ENCODE peak calls at places on chromosomes 12 and 14, in five cellular contexts. F, T, N, L and P are unnamed samples.

GRCh38 chr12:11040162-11040561 is 9.0 kb upstream of the TAS2R31 start:
- DNase-seq in F (no peak), T (no peak), L (no peak), N (no peak), P (no peak)

GRCh38 chr14:95173518-95173917 is 16.2 kb upstream of the DICER1 start:
- DNase-seq in L (no peak), T (no peak), N (no peak), F (no peak), P (no peak)

GRCh38 chr14:76829650-76830421 is 3.6 kb downstream of the LRRC74A start:
- DNase-seq in F (no peak), T (peak; percentile 81), L (peak; percentile 86), N (peak; percentile 59), P (no peak)

GRCh38 chr14:88364710-88365413 is 20.6 kb upstream of the SPATA7 start:
- DNase-seq in F (no peak), N (peak; percentile 65), L (no peak), T (no peak), P (no peak)

GRCh38 chr14:96120941-96121340 is 81.8 kb downstream of the C14orf132 start:
- DNase-seq in T (no peak), L (no peak), F (no peak), N (no peak), P (no peak)

GRCh38 chr12:50799908-50800307 is 36.0 kb downstream of the ATF1 start:
- DNase-seq in T (no peak), F (no peak), L (no peak), N (no peak), P (no peak)

GRCh38 chr12:121513464-121514183 is 67.2 kb downstream of the KDM2B start:
- DNase-seq in L (no peak), F (no peak), N (peak; percentile 54), T (no peak), P (peak; percentile 58)

GRCh38 chr12:46490635-46491034 is 118.1 kb upstream of the SLC38A2 start:
- DNase-seq in N (no peak), T (no peak), L (no peak), F (no peak), P (no peak)

GRCh38 chr14:66231823-66232222 is 254.3 kb upstream of the CCDC196 start:
- DNase-seq in L (no peak), T (no peak), F (no peak), N (no peak), P (no peak)

GRCh38 chr12:124365726-124366430 is 71.0 kb downstream of the RFLNA start:
- DNase-seq in T (no peak), L (no peak), F (no peak), N (no peak), P (no peak)

GRCh38 chr12:101238806-101239329 is 28.8 kb upstream of the SLC5A8 start:
- DNase-seq in N (no peak), L (no peak), T (no peak), F (no peak), P (no peak)
- TF ChIP-seq CTCF in N (no peak), L (no peak), T (no peak), F (no peak), P (no peak)

GRCh38 chr12:26629864-26630263 is 203.1 kb downstream of the ITPR2 start:
- DNase-seq in N (peak; percentile 30), L (no peak), T (no peak), F (no peak), P (no peak)
- TF ChIP-seq CTCF in N (peak; percentile 49), L (peak; percentile 25), T (no peak), F (no peak), P (no peak)

GRCh38 chr12:19780460-19780859 is 341.2 kb downstream of the AEBP2 start:
- DNase-seq in N (no peak), L (no peak), F (no peak), T (no peak), P (no peak)

GRCh38 chr12:19775241-19775640 is 335.9 kb downstream of the AEBP2 start:
- DNase-seq in L (no peak), T (peak; percentile 32), N (no peak), F (no peak), P (no peak)

GRCh38 chr12:19779393-19780056 is 340.2 kb downstream of the AEBP2 start:
- DNase-seq in L (peak; percentile 36), T (peak; percentile 31), N (peak; percentile 64), F (no peak), P (peak; percentile 55)

GRCh38 chr12:19778111-19778688 is 338.9 kb downstream of the AEBP2 start:
- DNase-seq in T (no peak), N (no peak), L (no peak), F (no peak), P (no peak)

DNA sequence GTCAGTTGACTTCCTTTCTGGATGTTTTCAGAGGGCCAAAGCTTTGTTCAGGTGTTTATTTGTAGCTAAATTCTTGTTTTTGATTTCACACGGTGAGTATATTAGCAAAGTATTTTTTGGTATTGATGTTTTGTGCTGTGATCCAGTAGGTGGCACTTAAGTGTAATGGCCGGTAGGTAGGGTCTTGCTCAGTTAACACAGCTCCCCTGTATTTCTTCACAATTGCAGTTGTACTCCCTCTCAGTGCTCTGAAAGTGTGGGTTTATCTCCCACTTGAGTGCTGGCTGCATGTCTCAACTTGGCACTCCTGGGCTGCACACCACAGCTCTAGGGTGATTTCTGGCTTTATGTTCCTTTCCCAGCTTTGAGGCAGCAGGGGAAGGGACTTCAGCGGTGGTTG is 339.5 kb downstream of the AEBP2 start:
- DNase-seq in L (no peak), T (no peak), F (no peak), N (no peak), P (no peak)
- TF ChIP-seq CTCF in L (peak; percentile 23), T (no peak), F (no peak), N (no peak), P (no peak)

GRCh38 chr12:93368766-93369165 is 9.0 kb upstream of the NUDT4 start:
- DNase-seq in T (no peak), L (no peak), N (no peak), F (no peak), P (no peak)
- TF ChIP-seq CTCF in T (no peak), L (no peak), N (no peak), F (no peak), P (no peak)